ENCODE peak calls at places on chromosomes 11 and 22, in nine cellular contexts. U is neural progenitor cell, R is PC-3, N is GM23248, L is MM.1S, J is HCT116, S is SK-N-SH, F is OCI-LY7, G is hepatocyte. I is an unnamed sample.

GRCh38 chr22:23163665-23164064 is 16.6 kb upstream of the BCR start:
- DNase-seq in U (no peak), R (no peak), N (peak), L (no peak), J (no peak), S (no peak), F (no peak), G (no peak), I (no peak)

GRCh38 chr11:7227724-7228123 is 24.0 kb upstream of the SYT9 start:
- DNase-seq in U (no peak), R (no peak), N (no peak), L (no peak), J (no peak), S (no peak), F (no peak), G (no peak), I (no peak)

GRCh38 chr11:97224396-97224795 is 834.6 kb downstream of the JRKL start:
- DNase-seq in U (no peak), R (no peak), N (no peak), L (no peak), J (no peak), S (no peak), F (no peak), G (no peak), I (no peak)

GRCh38 chr11:11250470-11250869 is 102.6 kb downstream of the CSNK2A3 start:
- DNase-seq in U (no peak), R (no peak), N (no peak), L (peak), J (no peak), S (no peak), F (no peak), G (peak), I (no peak)

GRCh38 chr11:101202614-101203013 is 73.0 kb upstream of the PGR start:
- DNase-seq in U (no peak), R (no peak), N (no peak), L (no peak), J (no peak), S (no peak), F (no peak), G (no peak), I (no peak)

GRCh38 chr11:65150513-65151271 is 16.4 kb upstream of the SYVN1 start:
- DNase-seq in U (no peak), R (peak), N (peak), L (no peak), J (peak), S (peak), F (no peak), G (peak), I (no peak)

GRCh38 chr11:46308632-46309419 is 31.4 kb downstream of the CREB3L1 start:
- DNase-seq in U (peak), R (peak), N (peak), L (peak), J (peak), S (peak), F (peak), G (peak), I (peak)

GRCh38 chr11:44767421-44767820 is 40.7 kb downstream of the TSPAN18 start:
- DNase-seq in U (no peak), R (no peak), N (peak), L (no peak), J (no peak), S (no peak), F (no peak), G (no peak), I (no peak)

GRCh38 chr11:76656571-76657081 is 13.9 kb downstream of the LRRC32 start:
- DNase-seq in U (no peak), R (no peak), N (no peak), L (no peak), J (no peak), S (peak), F (no peak), G (no peak), I (no peak)

GRCh38 chr22:19962909-19963806 is 21.5 kb upstream of the TXNRD2 start:
- DNase-seq in U (no peak), R (peak), N (peak), L (no peak), J (peak), S (no peak), F (no peak), G (peak), I (peak)

GRCh38 chr11:695332-695605 is 247 bp upstream of the DEAF1 start:
- DNase-seq in U (no peak), R (no peak), N (no peak), L (no peak), J (no peak), S (no peak), F (no peak), G (no peak), I (no peak)

GRCh38 chr22:49142281-49142680 is 685.4 kb downstream of the BRD1 start:
- DNase-seq in U (no peak), R (no peak), N (no peak), L (no peak), J (no peak), S (no peak), F (no peak), G (no peak), I (no peak)

GRCh38 chr11:63764201-63764711 is 4.3 kb downstream of the ZFTA start:
- DNase-seq in U (peak), R (no peak), N (no peak), L (no peak), J (no peak), S (peak), F (no peak), G (peak), I (no peak)

GRCh38 chr22:24994070-24994763 is 41.7 kb downstream of the KIAA1671 start:
- DNase-seq in U (peak), R (peak), N (peak), L (no peak), J (peak), S (no peak), F (no peak), G (peak), I (peak)

GRCh38 chr22:49577168-49578060 is 250.3 kb downstream of the BRD1 start:
- DNase-seq in U (no peak), R (no peak), N (no peak), L (no peak), J (no peak), S (peak), F (no peak), G (no peak), I (no peak)

GRCh38 chr11:6544921-6545850 is 48.1 kb downstream of the DNHD1 start:
- DNase-seq in U (no peak), R (no peak), N (peak), L (no peak), J (no peak), S (no peak), F (no peak), G (no peak), I (no peak)

GRCh38 chr22:49296561-49296960 is 531.1 kb downstream of the BRD1 start:
- DNase-seq in U (no peak), R (no peak), N (no peak), L (no peak), J (no peak), S (no peak), F (no peak), G (no peak), I (no peak)

GRCh38 chr11:2816941-2817421 is 68.6 kb downstream of the CDKN1C start:
- DNase-seq in U (no peak), R (no peak), N (peak), L (no peak), J (no peak), S (no peak), F (no peak), G (no peak), I (no peak)

GRCh38 chr22:24807284-24807950 is 1.4 kb downstream of the SGSM1 start:
- DNase-seq in U (peak), R (no peak), N (no peak), L (no peak), J (no peak), S (peak), F (no peak), G (peak), I (peak)

GRCh38 chr11:18056561-18057181 is 10.6 kb upstream of the TPH1 start:
- DNase-seq in U (no peak), R (no peak), N (no peak), L (no peak), J (no peak), S (no peak), F (no peak), G (no peak), I (no peak)

GRCh38 chr11:64626637-64627036 is 35.6 kb downstream of the SLC22A12 start:
- DNase-seq in U (peak), R (no peak), N (no peak), L (no peak), J (no peak), S (no peak), F (no peak), G (no peak), I (no peak)

GRCh38 chr11:125514336-125515101 is 18.5 kb upstream of the FEZ1 start:
- DNase-seq in U (no peak), R (peak), N (peak), L (peak), J (no peak), S (peak), F (peak), G (peak), I (no peak)

GRCh38 chr11:118975771-118976709 is 4.5 kb downstream of the FOXR1 start:
- DNase-seq in U (no peak), R (peak), N (peak), L (no peak), J (no peak), S (no peak), F (no peak), G (no peak), I (no peak)

GRCh38 chr11:8283510-8284272 is 20.0 kb upstream of the LMO1 start:
- DNase-seq in U (peak), R (no peak), N (peak), L (no peak), J (no peak), S (peak), F (no peak), G (peak), I (peak)

GRCh38 chr11:66289548-66290331 is 797 bp upstream of the YIF1A start:
- DNase-seq in U (peak), R (peak), N (peak), L (peak), J (no peak), S (no peak), F (peak), G (peak), I (peak)

GRCh38 chr11:2402890-2403645 is 2.5 kb downstream of the TSSC4 start:
- DNase-seq in U (no peak), R (no peak), N (no peak), L (no peak), J (no peak), S (no peak), F (no peak), G (no peak), I (no peak)

GRCh38 chr22:21570398-21570797 is 2.9 kb downstream of the UBE2L3 start:
- DNase-seq in U (no peak), R (no peak), N (peak), L (no peak), J (no peak), S (no peak), F (no peak), G (no peak), I (no peak)

GRCh38 chr22:46991666-46992065 is 229.2 kb downstream of the TBC1D22A start:
- DNase-seq in U (no peak), R (no peak), N (no peak), L (no peak), J (no peak), S (no peak), F (no peak), G (no peak), I (no peak)

GRCh38 chr22:46994983-46995382 is 232.5 kb downstream of the TBC1D22A start:
- DNase-seq in U (no peak), R (no peak), N (no peak), L (no peak), J (no peak), S (no peak), F (no peak), G (no peak), I (no peak)

GRCh38 chr22:46992121-46992731 is 229.8 kb downstream of the TBC1D22A start:
- DNase-seq in U (no peak), R (no peak), N (no peak), L (no peak), J (no peak), S (no peak), F (no peak), G (no peak), I (peak)

GRCh38 chr22:46994265-46994664 is 231.8 kb downstream of the TBC1D22A start:
- DNase-seq in U (no peak), R (no peak), N (no peak), L (no peak), J (no peak), S (no peak), F (no peak), G (no peak), I (no peak)

GRCh38 chr22:46993626-46994025 is 231.2 kb downstream of the TBC1D22A start:
- DNase-seq in U (no peak), R (no peak), N (no peak), L (no peak), J (no peak), S (no peak), F (no peak), G (no peak), I (no peak)
- TF ChIP-seq EZH2phosphoT487 in U (no peak), R (no peak), N (no peak), L (no peak), J (no peak), S (no peak), F (no peak), G (no peak), I (no peak)

GRCh38 chr11:78557236-78557635 is 17.4 kb downstream of the NARS2 start:
- DNase-seq in U (peak), R (no peak), N (no peak), L (no peak), J (no peak), S (no peak), F (no peak), G (no peak), I (peak)
- TF ChIP-seq EZH2phosphoT487 in U (no peak), R (no peak), N (no peak), L (no peak), J (no peak), S (no peak), F (no peak), G (no peak), I (no peak)

DNA sequence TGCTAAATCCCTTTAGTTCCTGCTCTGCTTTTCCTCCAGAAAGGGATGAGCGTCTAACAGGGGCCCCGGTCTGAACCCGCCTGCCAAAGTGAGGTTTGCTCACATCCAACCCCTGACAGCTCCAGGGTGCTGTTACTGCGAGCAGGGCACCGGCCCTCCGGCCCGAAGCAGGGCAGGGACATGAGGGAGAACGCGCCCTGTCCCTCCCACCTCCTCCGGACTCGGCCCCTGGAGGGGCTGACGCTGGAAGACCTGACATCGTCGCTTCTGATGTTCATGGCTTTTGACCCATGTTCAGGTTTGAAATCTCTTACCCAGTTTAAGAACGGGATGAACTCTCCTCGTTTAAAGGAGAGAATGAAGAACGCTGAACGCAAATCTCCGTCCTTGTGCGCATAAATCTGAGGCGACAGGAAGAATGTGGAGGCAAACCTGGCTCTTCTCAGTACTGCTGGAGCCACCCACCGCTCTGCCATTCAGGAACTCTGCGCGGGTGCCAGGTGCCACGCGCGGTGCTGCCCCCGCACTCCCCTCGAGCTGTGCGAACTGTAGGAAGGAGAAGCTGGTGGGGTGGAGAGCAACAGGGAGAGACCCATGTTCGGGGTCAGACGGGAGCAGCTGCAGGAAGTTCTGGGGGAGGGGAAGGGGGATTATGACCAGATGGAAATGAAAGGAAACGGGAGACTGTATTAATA is 819 bp upstream of the EEF1G start:
- DNase-seq in U (peak), R (peak), N (peak), L (peak), J (no peak), S (peak), F (peak), G (peak), I (peak)
- TF ChIP-seq EZH2phosphoT487 in U (no peak), R (no peak), N (no peak), L (no peak), J (no peak), S (no peak), F (no peak), G (no peak), I (no peak)

GRCh38 chr11:71342951-71343827 is 90.8 kb upstream of the SHANK2 start:
- DNase-seq in U (peak), R (peak), N (peak), L (no peak), J (peak), S (peak), F (peak), G (peak), I (peak)
- TF ChIP-seq EZH2phosphoT487 in U (no peak), R (no peak), N (no peak), L (no peak), J (no peak), S (no peak), F (no peak), G (no peak), I (no peak)

GRCh38 chr11:121449626-121450025 is 2.5 kb upstream of the SORL1 start:
- DNase-seq in U (no peak), R (no peak), N (no peak), L (no peak), J (no peak), S (no peak), F (no peak), G (no peak), I (no peak)

GRCh38 chr11:121448431-121448941 is 3.6 kb upstream of the SORL1 start:
- DNase-seq in U (no peak), R (no peak), N (no peak), L (no peak), J (no peak), S (no peak), F (peak), G (no peak), I (no peak)

GRCh38 chr11:121450424-121450823 is 1.7 kb upstream of the SORL1 start:
- DNase-seq in U (no peak), R (no peak), N (no peak), L (no peak), J (no peak), S (no peak), F (no peak), G (no peak), I (no peak)

GRCh38 chr11:121451178-121451981 is 734 bp upstream of the SORL1 start:
- DNase-seq in U (no peak), R (peak), N (no peak), L (no peak), J (no peak), S (no peak), F (peak), G (peak), I (no peak)

DNA sequence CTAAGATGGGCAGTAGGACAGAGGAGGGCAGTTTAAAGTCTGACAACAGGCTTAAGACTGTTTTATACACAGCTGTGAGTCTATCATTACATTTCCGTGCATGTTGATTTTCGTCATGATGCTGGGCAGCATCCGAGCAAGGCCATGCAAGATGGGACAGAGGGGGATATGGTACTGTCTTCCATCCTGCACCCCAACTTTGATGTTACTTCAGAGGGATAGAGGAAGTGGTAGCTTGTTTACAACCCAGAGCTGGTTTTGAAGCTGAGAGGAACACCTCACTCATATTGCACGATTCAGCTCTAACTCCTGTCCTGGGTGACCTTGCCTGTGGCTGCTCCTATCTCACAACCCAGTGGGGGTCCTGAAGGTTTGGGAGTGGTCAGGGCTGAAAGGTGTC is 3.0 kb upstream of the SORL1 start:
- DNase-seq in U (no peak), R (no peak), N (no peak), L (no peak), J (no peak), S (no peak), F (peak), G (no peak), I (no peak)
- TF ChIP-seq EZH2phosphoT487 in U (no peak), R (no peak), N (no peak), L (no peak), J (no peak), S (no peak), F (no peak), G (no peak), I (no peak)

DNA sequence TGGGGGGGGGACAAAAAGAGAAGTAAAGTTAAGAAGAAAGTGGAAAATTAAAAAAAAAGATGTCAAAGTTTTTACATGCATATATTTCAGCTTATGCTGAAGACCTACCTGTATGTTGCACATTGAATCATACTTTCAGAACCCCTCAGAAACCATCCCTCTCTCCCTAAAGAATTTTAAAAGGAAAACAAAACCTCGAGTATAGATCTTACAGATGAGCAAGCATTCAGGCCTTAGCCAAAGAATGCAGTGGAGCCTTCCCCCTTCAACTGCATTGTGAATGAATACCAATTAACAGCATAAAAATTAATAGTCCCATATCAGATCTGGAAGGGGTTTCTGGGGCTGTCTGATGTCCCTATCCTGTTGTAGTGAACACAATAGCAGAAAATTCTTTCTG is 16.3 kb downstream of the KDELR3 start:
- DNase-seq in U (no peak), R (no peak), N (no peak), L (no peak), J (no peak), S (no peak), F (no peak), G (no peak), I (no peak)
- TF ChIP-seq EZH2phosphoT487 in U (no peak), R (no peak), N (no peak), L (no peak), J (no peak), S (no peak), F (no peak), G (no peak), I (no peak)

GRCh38 chr11:108302121-108302785 is 79.4 kb downstream of the ATM start:
- DNase-seq in U (no peak), R (peak), N (peak), L (no peak), J (no peak), S (no peak), F (no peak), G (no peak), I (no peak)
- TF ChIP-seq EZH2phosphoT487 in U (no peak), R (no peak), N (no peak), L (no peak), J (no peak), S (no peak), F (no peak), G (no peak), I (no peak)

GRCh38 chr11:98601181-98601773 is 419.5 kb upstream of the CNTN5 start:
- DNase-seq in U (no peak), R (no peak), N (no peak), L (peak), J (no peak), S (no peak), F (no peak), G (no peak), I (no peak)
- TF ChIP-seq EZH2phosphoT487 in U (no peak), R (no peak), N (no peak), L (no peak), J (no peak), S (no peak), F (no peak), G (no peak), I (no peak)

DNA sequence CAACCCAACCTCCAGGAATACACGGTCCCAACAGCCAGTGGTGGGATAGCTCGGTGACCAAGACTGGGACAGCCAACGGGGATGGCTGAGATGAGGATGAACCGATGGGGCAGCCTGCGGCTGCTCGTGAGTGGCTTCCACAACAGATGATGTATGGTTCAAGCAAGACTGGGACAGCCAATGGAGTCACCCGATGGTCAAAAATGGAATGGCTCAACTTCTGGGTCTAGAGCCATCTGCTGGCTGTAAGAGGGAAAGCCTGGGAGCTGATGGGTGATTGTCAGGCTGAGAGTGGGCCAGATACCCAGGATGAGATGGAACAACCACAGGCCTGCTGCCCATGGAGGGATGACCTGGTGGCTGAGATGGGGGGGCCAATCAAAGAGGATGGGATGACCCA is 35.5 kb downstream of the SYT7 start:
- DNase-seq in U (no peak), R (peak), N (peak), L (peak), J (peak), S (peak), F (no peak), G (no peak), I (peak)
- TF ChIP-seq EZH2phosphoT487 in U (no peak), R (no peak), N (no peak), L (no peak), J (no peak), S (no peak), F (no peak), G (no peak), I (no peak)